ENCODE peak calls at places on chromosome 10, in ten cellular contexts. H is activated naive CD8-positive, alpha-beta T cell treated with anti-CD3 and anti-CD28 coated beads, Interleukin-2, amount 50 U/mL, for 16 hours; M is NCI-H460; E is GM03348; I is T-cell; Z is HCT116; K is type B pancreatic cell; T is WTC11; B is non-pigmented ciliary epithelial cell; O is NCI-H2081. L is an unnamed sample.

GRCh38 chr10:91198781-91199180 is 21.7 kb upstream of the PCGF5 start:
- DNase-seq in H (no peak), I (no peak), O (no peak), Z (no peak), K (no peak), E (peak), B (no peak), T (no peak), M (peak), L (peak)

GRCh38 chr10:26334932-26335573 is 103.1 kb upstream of the APBB1IP start:
- DNase-seq in M (peak), E (peak), K (no peak), B (peak), Z (peak), I (peak), T (peak), O (peak), H (peak), L (peak)

GRCh38 chr10:27531336-27531847 is 27.3 kb downstream of the RAB18 start:
- DNase-seq in I (no peak), Z (no peak), B (no peak), M (no peak), E (no peak), T (no peak), O (no peak), K (no peak), H (no peak), L (no peak)

GRCh38 chr10:131784363-131785120 is 116.3 kb upstream of the PPP2R2D start:
- DNase-seq in E (no peak), T (no peak), O (no peak), Z (no peak), M (no peak), I (no peak), K (peak), H (no peak), B (no peak), L (no peak)

GRCh38 chr10:127934383-127934782 is 27.5 kb downstream of the PTPRE start:
- DNase-seq in E (no peak), O (no peak), B (no peak), T (no peak), H (no peak), K (no peak), I (no peak), Z (no peak), M (no peak), L (no peak)

GRCh38 chr10:75612904-75613684 is 181.7 kb downstream of the LRMDA start:
- DNase-seq in T (no peak), E (no peak), B (no peak), I (no peak), H (no peak), M (no peak), Z (no peak), O (no peak), K (no peak), L (no peak)

GRCh38 chr10:24209421-24209770 is 458 bp downstream of the KIAA1217 start:
- DNase-seq in B (no peak), M (no peak), I (no peak), E (peak), Z (no peak), H (no peak), T (no peak), O (no peak), K (no peak), L (no peak)

GRCh38 chr10:95792211-95792780 is 36.3 kb downstream of the ENTPD1 start:
- DNase-seq in K (no peak), O (no peak), T (no peak), M (no peak), E (no peak), B (no peak), Z (no peak), I (no peak), H (no peak), L (no peak)

GRCh38 chr10:86666538-86666937 is 1.8 kb upstream of the LDB3 start:
- DNase-seq in B (no peak), Z (no peak), M (no peak), K (no peak), O (no peak), E (no peak), I (no peak), H (no peak), T (no peak), L (no peak)

GRCh38 chr10:124174673-124175645 is 81.6 kb upstream of the CHST15 start:
- DNase-seq in T (no peak), B (no peak), I (no peak), E (no peak), K (no peak), O (no peak), Z (no peak), M (no peak), H (no peak), L (no peak)

GRCh38 chr10:97689637-97690036 is 2.6 kb upstream of the AVPI1 start:
- DNase-seq in M (peak), T (no peak), B (peak), O (no peak), Z (peak), E (peak), I (no peak), H (no peak), K (no peak), L (no peak)

L was measured in CD8-positive, alpha-beta memory T cell.